ENCODE peak calls at places on chromosomes 13 and 19, in ten cellular contexts. W is stimulated activated CD4-positive, alpha-beta T cell treated with anti-CD3 and anti-CD28 coated beads, Interleukin-4, amount 100 ng/mL, for 24 hours; C is activated naive CD8-positive, alpha-beta T cell treated with anti-CD3 and anti-CD28 coated beads, Interleukin-2, amount 50 U/mL, for 24 hours; Q is AG09319; S is NCI-H226; K is HTR-8/SVneo; E is foreskin fibroblast; M is NCI-H345; F is amniotic stem cell; A is GF-D8. G is an unnamed sample.

GRCh38 chr19:55640043-55640576 is 692 bp upstream of the ZNF580 start:
- DNase-seq in C (peak; percentile 73), M (peak; percentile 72), Q (no peak), S (peak; percentile 54), W (peak; percentile 73), E (peak; percentile 92), F (peak; percentile 11), A (peak; percentile 49), K (no peak), G (peak; percentile 59)

GRCh38 chr19:40580619-40581018 is 3.9 kb downstream of the SHKBP1 start:
- DNase-seq in S (no peak), W (no peak), M (no peak), Q (no peak), K (no peak), C (no peak), F (no peak), A (no peak), E (no peak), G (no peak)

GRCh38 chr13:110187501-110188161 is 119.3 kb downstream of the COL4A1 start:
- DNase-seq in K (peak; percentile 9), A (no peak), Q (no peak), E (peak; percentile 78), M (no peak), C (no peak), S (peak; percentile 93), W (no peak), F (peak; percentile 16), G (no peak)

GRCh38 chr19:7944177-7944761 is 803 bp upstream of the TIMM44 start:
- DNase-seq in E (peak; percentile 96), C (peak; percentile 88), M (peak; percentile 94), Q (peak; percentile 72), S (peak; percentile 70), K (peak; percentile 93), A (peak; percentile 78), F (peak; percentile 89), W (peak; percentile 90), G (peak; percentile 84)

GRCh38 chr19:44539991-44540390 is 10.5 kb upstream of the CEACAM20 start:
- DNase-seq in E (no peak), C (no peak), Q (no peak), K (no peak), S (no peak), A (no peak), M (no peak), F (no peak), W (no peak), G (no peak)

GRCh38 chr19:51372649-51373504 is at the start of gene NKG7:
- DNase-seq in M (no peak), S (no peak), C (peak; percentile 86), F (no peak), K (no peak), A (peak; percentile 97), Q (no peak), E (no peak), W (peak; percentile 86), G (peak; percentile 79)

GRCh38 chr13:83325454-83325853 is 556.8 kb downstream of the SLITRK1 start:
- DNase-seq in E (peak; percentile 90), A (no peak), W (no peak), K (no peak), S (peak; percentile 57), F (peak; percentile 23), M (no peak), Q (peak; percentile 19), C (no peak), G (no peak)

GRCh38 chr13:44306401-44307192 is 67.0 kb upstream of the SERP2 start:
- DNase-seq in A (no peak), K (peak; percentile 26), E (peak; percentile 96), S (peak; percentile 95), F (peak; percentile 63), C (no peak), W (no peak), M (no peak), Q (peak; percentile 75), G (no peak)

GRCh38 chr19:50607874-50608785 is 31.6 kb downstream of the SYT3 start:
- DNase-seq in W (peak; percentile 77), M (no peak), A (peak; percentile 39), F (no peak), K (peak; percentile 84), S (no peak), E (peak; percentile 68), Q (peak; percentile 2), C (peak; percentile 89), G (peak; percentile 87)

GRCh38 chr13:30881931-30882899 is 23.9 kb upstream of the MEDAG start:
- DNase-seq in C (no peak), S (no peak), Q (no peak), A (no peak), K (no peak), F (no peak), W (no peak), M (no peak), E (no peak), G (no peak)

GRCh38 chr13:109989686-109990085 is 203.3 kb upstream of the IRS2 start:
- DNase-seq in M (no peak), S (no peak), W (no peak), C (no peak), K (no peak), Q (no peak), E (peak; percentile 70), A (no peak), F (peak; percentile 9), G (no peak)

GRCh38 chr13:30991922-30992321 is 59.5 kb downstream of the TEX26 start:
- DNase-seq in M (no peak), F (no peak), S (peak; percentile 10), E (no peak), K (no peak), Q (no peak), W (no peak), C (no peak), A (no peak), G (no peak)

GRCh38 chr19:19426216-19426615 is 20.7 kb downstream of the GATAD2A start:
- DNase-seq in Q (no peak), A (no peak), W (no peak), K (no peak), S (no peak), M (no peak), F (no peak), C (no peak), E (no peak), G (no peak)

GRCh38 chr13:39037410-39037879 is 444 bp downstream of the PROSER1 start:
- DNase-seq in S (no peak), Q (no peak), F (no peak), A (no peak), K (no peak), M (no peak), C (no peak), E (no peak), W (no peak), G (no peak)

GRCh38 chr19:1232652-1233360 is 5.0 kb downstream of the CBARP start:
- DNase-seq in C (no peak), F (no peak), E (peak; percentile 69), M (no peak), W (no peak), K (no peak), Q (no peak), A (no peak), S (no peak), G (no peak)

GRCh38 chr13:102376314-102376713 is 25.5 kb downstream of the FGF14 start:
- DNase-seq in F (no peak), K (no peak), C (no peak), E (no peak), W (no peak), M (peak; percentile 8), A (no peak), Q (no peak), S (no peak), G (no peak)

GRCh38 chr19:11422163-11423068 is 3.3 kb upstream of the RGL3 start:
- DNase-seq in K (no peak), E (peak; percentile 70), S (no peak), M (no peak), W (peak; percentile 59), A (no peak), Q (no peak), F (no peak), C (peak; percentile 86), G (peak; percentile 94)

GRCh38 chr13:80011448-80012212 is 329.3 kb downstream of the SPRY2 start:
- DNase-seq in M (no peak), W (no peak), Q (no peak), S (peak; percentile 43), K (no peak), E (peak; percentile 29), A (no peak), C (no peak), F (no peak), G (no peak)

GRCh38 chr13:40996433-40997095 is 22.6 kb downstream of the ELF1 start:
- DNase-seq in S (no peak), K (no peak), E (no peak), C (no peak), A (peak; percentile 48), F (no peak), W (no peak), Q (no peak), M (no peak), G (no peak)

GRCh38 chr13:98959775-98960325 is 18.0 kb downstream of the DOCK9 start:
- DNase-seq in M (no peak), C (no peak), E (peak; percentile 8), A (no peak), K (no peak), W (no peak), F (no peak), S (no peak), Q (no peak), G (no peak)

GRCh38 chr19:5339950-5340636 is 519 bp downstream of the PTPRS start:
- DNase-seq in W (no peak), Q (no peak), A (no peak), F (no peak), M (peak; percentile 54), C (no peak), K (peak; percentile 22), S (no peak), E (peak; percentile 28), G (peak; percentile 68)

GRCh38 chr19:45498411-45499195 is at the start of gene PPM1N:
- DNase-seq in Q (no peak), W (peak; percentile 55), K (no peak), F (no peak), C (peak; percentile 75), M (peak; percentile 15), S (peak; percentile 23), E (peak; percentile 73), A (no peak), G (peak; percentile 68)

GRCh38 chr19:7373862-7374261 is 25.1 kb downstream of the ARHGEF18 start:
- DNase-seq in K (no peak), F (no peak), A (no peak), Q (no peak), S (peak; percentile 46), M (no peak), C (no peak), W (no peak), E (peak; percentile 23), G (no peak)

GRCh38 chr13:41032646-41033396 is 13.7 kb upstream of the ELF1 start:
- DNase-seq in Q (no peak), W (no peak), C (no peak), A (no peak), F (no peak), E (no peak), K (no peak), S (no peak), M (no peak), G (no peak)

GRCh38 chr13:73107459-73107858 is 48.7 kb downstream of the KLF5 start:
- DNase-seq in K (no peak), E (no peak), Q (no peak), W (no peak), S (no peak), M (no peak), A (no peak), C (no peak), F (no peak), G (no peak)

GRCh38 chr13:37531054-37531453 is 67.5 kb downstream of the POSTN start:
- DNase-seq in F (no peak), E (peak; percentile 20), W (no peak), K (no peak), S (peak; percentile 74), A (no peak), M (no peak), C (no peak), Q (peak; percentile 19), G (no peak)

GRCh38 chr19:10291554-10292205 is 1.9 kb downstream of the ICAM5 start:
- DNase-seq in K (no peak), M (no peak), A (no peak), W (no peak), Q (no peak), S (no peak), C (no peak), F (no peak), E (no peak), G (no peak)

GRCh38 chr19:48989701-48990291 is 3.3 kb downstream of the GYS1 start:
- DNase-seq in M (no peak), C (no peak), A (no peak), Q (no peak), W (no peak), E (no peak), K (no peak), S (no peak), F (no peak), G (no peak)